ENCODE peak calls at places on chromosomes 1 and 21, in four cellular contexts. C is K562, K is H1, L is SK-N-SH. Z is an unnamed sample.

GRCh38 chr1:175262646-175263045 is 70.1 kb upstream of the KIAA0040 start:
- DNase-seq in C (no peak), K (no peak), L (no peak), Z (no peak)

GRCh38 chr21:46372014-46372485 is 48.1 kb downstream of the PCNT start:
- DNase-seq in C (no peak), K (no peak), L (no peak), Z (no peak)

GRCh38 chr1:154575147-154575927 is 7.8 kb downstream of the CHRNB2 start:
- DNase-seq in C (no peak), K (no peak), L (no peak), Z (no peak)

GRCh38 chr1:88800382-88801051 is 90.8 kb downstream of the GTF2B start:
- DNase-seq in C (peak; percentile 44), K (no peak), L (peak; percentile 36), Z (no peak)

GRCh38 chr1:243849089-243850012 is 692 bp downstream of the AKT3 start:
- DNase-seq in C (peak; percentile 39), K (no peak), L (peak; percentile 79), Z (no peak)

GRCh38 chr1:3277623-3278022 is 176.8 kb upstream of the ARHGEF16 start:
- DNase-seq in C (no peak), K (no peak), L (no peak), Z (no peak)

GRCh38 chr1:98824724-98825123 is 163.2 kb downstream of the SNX7 start:
- DNase-seq in C (no peak), K (no peak), L (no peak), Z (no peak)

GRCh38 chr1:228274452-228275153 is 66.8 kb downstream of the OBSCN start:
- DNase-seq in C (no peak), K (no peak), L (no peak), Z (no peak)

GRCh38 chr1:168064216-168064615 is 72.5 kb downstream of the GPR161 start:
- DNase-seq in C (no peak), K (no peak), L (no peak), Z (no peak)

GRCh38 chr1:53593758-53594380 is 134.7 kb downstream of the DMRTB1 start:
- DNase-seq in C (peak; percentile 72), K (peak; percentile 74), L (peak; percentile 53), Z (no peak)

GRCh38 chr21:32021319-32022027 is 148.7 kb downstream of the HUNK start:
- DNase-seq in C (no peak), K (no peak), L (peak; percentile 39), Z (no peak)

GRCh38 chr1:202088216-202088615 is 34.5 kb upstream of the GPR37L1 start:
- DNase-seq in C (no peak), K (no peak), L (peak; percentile 55), Z (no peak)

GRCh38 chr1:202084791-202085681 is 37.7 kb upstream of the GPR37L1 start:
- DNase-seq in C (no peak), K (no peak), L (no peak), Z (no peak)

GRCh38 chr1:202090994-202091393 is 31.7 kb upstream of the GPR37L1 start:
- DNase-seq in C (peak; percentile 34), K (no peak), L (no peak), Z (no peak)

GRCh38 chr1:202085682-202086373 is 36.9 kb upstream of the GPR37L1 start:
- DNase-seq in C (no peak), K (no peak), L (no peak), Z (no peak)

DNA sequence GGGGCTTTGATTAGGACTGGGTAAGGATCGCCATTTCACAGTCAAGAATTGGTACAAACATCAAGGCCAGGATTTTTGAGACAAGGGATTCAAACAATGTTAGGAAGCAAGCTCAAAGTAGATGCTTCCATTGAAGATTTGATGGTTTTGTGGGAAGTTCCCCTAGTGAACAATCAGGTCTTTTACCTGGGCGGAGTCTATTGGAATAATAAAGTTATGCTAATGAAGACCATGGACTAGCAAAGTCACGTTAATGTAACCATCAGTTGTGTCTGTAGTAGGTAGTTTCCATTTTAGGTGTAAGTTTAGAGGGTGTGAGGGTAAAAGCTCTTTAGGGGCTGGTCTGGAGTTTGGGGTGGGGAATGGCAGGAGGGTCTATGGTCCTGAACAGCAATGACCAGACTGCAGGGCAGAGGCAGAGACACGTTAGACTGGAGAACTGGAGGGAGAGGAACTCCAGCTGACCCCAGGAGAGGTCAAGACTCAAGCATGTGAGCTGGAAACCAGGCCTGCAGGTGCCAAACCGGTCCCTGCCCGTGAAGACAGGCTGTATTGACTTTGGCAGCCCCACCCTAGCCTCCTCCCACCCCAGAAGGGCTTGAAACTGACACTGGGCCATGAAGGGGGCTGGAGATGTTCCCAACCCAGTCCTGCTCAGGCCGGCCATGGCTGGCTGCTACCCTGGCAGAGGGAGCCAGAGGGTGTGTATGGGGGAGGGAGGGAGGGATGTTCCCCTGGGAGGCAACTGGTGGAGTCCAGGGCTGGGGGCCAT is 36.0 kb upstream of the GPR37L1 start:
- DNase-seq in C (peak; percentile 24), K (no peak), L (no peak), Z (no peak)
- TF ChIP-seq EP300 in C (no peak), K (no peak), L (no peak), Z (no peak)

DNA sequence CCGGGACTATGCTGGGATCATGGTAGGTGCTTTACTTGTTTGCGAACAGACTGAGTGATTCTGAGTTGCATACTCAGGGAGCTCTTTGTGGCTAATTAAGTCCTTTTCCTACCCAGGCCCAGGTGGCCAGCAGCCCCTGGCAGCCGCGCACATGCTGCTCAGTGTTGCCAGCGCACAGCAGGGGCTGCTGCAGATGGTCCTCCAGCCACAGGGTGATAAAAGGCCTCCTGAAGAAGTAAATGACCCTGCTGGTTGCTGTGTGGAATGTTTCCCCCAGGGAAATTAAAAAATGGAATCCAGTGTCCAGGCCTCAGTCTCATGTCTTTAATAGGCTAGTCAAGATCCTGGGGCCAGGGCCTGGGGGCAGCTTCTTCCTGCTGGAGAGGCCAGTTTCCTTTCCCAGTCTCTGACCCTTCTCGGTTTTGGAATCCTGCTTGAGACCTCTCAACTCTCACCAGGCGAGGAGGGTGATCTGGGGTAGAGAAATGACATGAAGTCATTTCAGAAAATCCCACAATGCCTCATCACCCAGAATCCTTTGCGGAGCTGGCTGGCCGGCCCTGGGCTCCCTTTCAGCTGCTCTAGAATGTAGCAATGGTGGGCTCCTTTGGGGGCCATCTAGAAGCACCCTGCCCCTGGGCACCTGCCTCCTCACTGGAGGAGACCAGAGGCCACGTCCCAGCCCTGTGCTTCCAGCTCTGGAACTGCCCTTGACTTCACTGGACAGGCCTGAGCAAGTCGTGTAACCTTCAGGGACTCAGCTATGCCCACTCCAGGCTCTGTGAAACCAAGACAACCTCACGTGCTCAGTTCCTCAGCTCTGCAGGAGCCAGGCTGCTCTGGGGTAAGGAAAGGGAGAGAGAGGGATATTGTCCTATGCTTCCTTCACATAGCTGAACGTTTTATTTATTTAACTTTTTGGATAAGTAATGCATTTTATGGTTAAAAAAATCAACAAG is 131.4 kb downstream of the MRPS6 start:
- DNase-seq in C (no peak), K (no peak), L (peak; percentile 57), Z (no peak)
- H2AFZ ChIP-seq in C (peak overlapping the region; percentile 29), K (peak overlapping the region; percentile 0), L (no peak overlapping the region), Z (no peak overlapping the region)

DNA sequence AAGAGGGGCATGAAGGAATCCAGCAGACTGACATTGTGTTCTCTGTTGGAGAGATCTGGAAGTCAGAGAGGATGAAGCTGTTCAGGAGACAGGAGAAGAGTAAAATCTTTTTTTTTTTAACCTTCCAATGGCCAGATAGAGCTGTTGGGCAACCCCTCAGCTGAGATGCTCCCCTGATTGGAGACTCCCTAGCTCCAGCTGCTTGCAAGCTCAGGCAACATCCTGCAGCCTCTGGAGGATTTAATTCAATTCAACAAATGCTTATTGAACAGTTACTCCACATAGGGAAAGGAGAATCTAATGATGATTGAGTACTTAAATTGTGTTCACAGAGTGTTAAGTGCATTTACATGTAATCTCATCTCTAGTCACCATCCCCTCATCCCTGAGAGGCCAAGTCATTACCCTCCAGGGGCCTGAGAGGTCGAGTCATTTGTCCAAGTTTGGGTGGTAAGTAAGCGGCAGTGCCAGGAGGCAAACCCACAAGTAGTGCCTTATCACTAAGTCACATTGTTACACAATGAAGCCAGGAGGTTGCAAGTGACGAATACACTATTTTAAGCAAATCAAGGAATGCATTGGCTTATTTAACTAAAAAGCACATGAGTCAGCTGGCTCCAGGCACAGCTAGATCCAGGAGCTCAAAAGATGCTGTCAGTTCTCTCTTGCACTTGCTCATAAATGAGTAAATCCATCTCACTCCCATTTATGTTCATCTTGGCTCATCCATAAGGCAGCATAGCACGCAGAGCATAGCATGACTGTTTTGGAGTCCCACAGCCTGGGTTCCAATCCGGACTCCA is 64.2 kb downstream of the OPTC start:
- DNase-seq in C (no peak), K (no peak), L (no peak), Z (no peak)
- TF ChIP-seq EP300 in C (no peak), K (no peak), L (no peak), Z (no peak)

GRCh38 chr1:223135176-223135575 is 7.9 kb downstream of the TLR5 start:
- DNase-seq in C (no peak), K (no peak), L (no peak), Z (no peak)

GRCh38 chr1:223125249-223125648 is 17.8 kb downstream of the TLR5 start:
- DNase-seq in C (no peak), K (no peak), L (no peak), Z (no peak)

GRCh38 chr1:223133301-223133823 is 9.7 kb downstream of the TLR5 start:
- DNase-seq in C (no peak), K (no peak), L (no peak), Z (no peak)

GRCh38 chr1:223133824-223134435 is 9.1 kb downstream of the TLR5 start:
- DNase-seq in C (peak; percentile 97), K (peak; percentile 70), L (peak; percentile 93), Z (peak; percentile 15)

GRCh38 chr1:223129229-223129851 is 13.7 kb downstream of the TLR5 start:
- DNase-seq in C (peak; percentile 89), K (no peak), L (peak; percentile 86), Z (no peak)
- H2AFZ ChIP-seq in C (peak overlapping the region; percentile 86), K (peak overlapping the region; percentile 99), L (no peak overlapping the region), Z (peak overlapping the region; percentile 35)

DNA sequence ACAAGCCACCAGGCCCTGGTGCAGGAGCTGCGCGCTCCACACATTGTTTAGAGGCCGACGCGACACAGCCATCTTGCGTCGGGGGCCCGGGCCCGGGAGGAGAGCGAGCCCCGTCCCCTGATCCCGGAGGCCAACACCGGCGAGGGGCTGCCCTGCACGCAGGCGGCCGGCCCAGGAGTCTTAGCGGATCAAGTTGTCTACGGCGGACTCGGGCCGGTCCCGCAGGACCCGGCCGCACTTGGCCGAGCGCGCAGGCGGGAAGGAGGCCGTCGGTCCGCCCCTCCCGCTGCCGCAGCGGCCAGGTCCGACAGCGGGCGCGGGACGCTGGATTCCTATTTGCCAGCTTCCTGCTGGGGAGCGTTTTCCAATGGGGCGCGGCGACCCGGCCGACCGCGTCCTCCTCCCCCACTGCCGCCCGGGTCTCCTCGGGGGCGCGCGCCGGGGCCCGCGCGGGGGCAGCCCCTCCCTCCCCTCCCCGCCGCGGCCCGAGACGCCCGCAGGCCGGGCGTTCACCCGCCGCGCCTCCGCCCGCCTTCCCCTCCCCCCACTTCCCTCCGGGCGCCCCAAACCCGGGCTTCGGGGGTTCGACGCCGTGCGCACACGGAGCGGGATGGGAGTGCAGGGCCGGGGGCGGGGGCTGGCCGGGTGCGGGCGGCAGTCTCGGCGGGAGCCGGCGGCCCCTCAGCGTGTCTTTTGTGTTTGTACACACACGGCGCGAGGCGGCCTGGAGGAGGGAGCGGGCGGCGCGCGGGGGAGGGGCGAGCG is 541 bp upstream of the H3-3A start:
- DNase-seq in C (peak; percentile 96), K (no peak), L (peak; percentile 95), Z (no peak)
- TF ChIP-seq EP300 in C (no peak), K (peak; percentile 6), L (no peak), Z (no peak)